ENCODE peak calls at places on chromosomes 5 and 9, in seven cellular contexts. One of them, this sample, is unnamed.

GRCh38 chr5:7397005-7397546 is 1.1 kb downstream of the ADCY2 start:
- DNase-seq in fibroblast of lung: no peak
- DNase-seq in activated CD4-positive, alpha-beta T cell treated with anti-CD3 and anti-CD28 coated beads for 4 hours: no peak
- DNase-seq in C1 segment of cervical spinal cord: no peak
- DNase-seq in iris pigment epithelial cell: no peak
- DNase-seq in SK-N-DZ: no peak
- DNase-seq in ovary: no peak
- DNase-seq in this sample: no peak

GRCh38 chr5:54180616-54181015 is 129.8 kb downstream of the ARL15 start:
- DNase-seq in fibroblast of lung: no peak
- DNase-seq in activated CD4-positive, alpha-beta T cell treated with anti-CD3 and anti-CD28 coated beads for 4 hours: no peak
- DNase-seq in C1 segment of cervical spinal cord: no peak
- DNase-seq in iris pigment epithelial cell: peak; percentile 51
- DNase-seq in SK-N-DZ: no peak
- DNase-seq in ovary: no peak
- DNase-seq in this sample: no peak

GRCh38 chr9:121059998-121060636 is 10.0 kb upstream of the C5 start:
- DNase-seq in fibroblast of lung: peak; percentile 83
- DNase-seq in activated CD4-positive, alpha-beta T cell treated with anti-CD3 and anti-CD28 coated beads for 4 hours: peak; percentile 41
- DNase-seq in C1 segment of cervical spinal cord: no peak
- DNase-seq in iris pigment epithelial cell: peak; percentile 80
- DNase-seq in SK-N-DZ: peak; percentile 55
- DNase-seq in ovary: no peak
- DNase-seq in this sample: no peak

GRCh38 chr9:16246785-16247184 is 623.7 kb downstream of the BNC2 start:
- DNase-seq in fibroblast of lung: no peak
- DNase-seq in activated CD4-positive, alpha-beta T cell treated with anti-CD3 and anti-CD28 coated beads for 4 hours: no peak
- DNase-seq in C1 segment of cervical spinal cord: no peak
- DNase-seq in iris pigment epithelial cell: no peak
- DNase-seq in SK-N-DZ: no peak
- DNase-seq in ovary: no peak
- DNase-seq in this sample: peak; percentile 90

GRCh38 chr9:17052626-17053025 is 82.2 kb upstream of the CNTLN start:
- DNase-seq in fibroblast of lung: no peak
- DNase-seq in activated CD4-positive, alpha-beta T cell treated with anti-CD3 and anti-CD28 coated beads for 4 hours: no peak
- DNase-seq in C1 segment of cervical spinal cord: no peak
- DNase-seq in iris pigment epithelial cell: no peak
- DNase-seq in SK-N-DZ: no peak
- DNase-seq in ovary: no peak
- DNase-seq in this sample: no peak

GRCh38 chr5:131206061-131206460 is 35.3 kb downstream of the LYRM7 start:
- DNase-seq in fibroblast of lung: no peak
- DNase-seq in activated CD4-positive, alpha-beta T cell treated with anti-CD3 and anti-CD28 coated beads for 4 hours: no peak
- DNase-seq in C1 segment of cervical spinal cord: no peak
- DNase-seq in iris pigment epithelial cell: no peak
- DNase-seq in SK-N-DZ: no peak
- DNase-seq in ovary: no peak
- DNase-seq in this sample: no peak

GRCh38 chr9:14517154-14517906 is 175.9 kb downstream of the ZDHHC21 start:
- DNase-seq in fibroblast of lung: no peak
- DNase-seq in activated CD4-positive, alpha-beta T cell treated with anti-CD3 and anti-CD28 coated beads for 4 hours: no peak
- DNase-seq in C1 segment of cervical spinal cord: no peak
- DNase-seq in iris pigment epithelial cell: no peak
- DNase-seq in SK-N-DZ: peak; percentile 93
- DNase-seq in ovary: no peak
- DNase-seq in this sample: no peak

GRCh38 chr9:97484134-97484533 is 17.3 kb upstream of the TMOD1 start:
- DNase-seq in fibroblast of lung: no peak
- DNase-seq in activated CD4-positive, alpha-beta T cell treated with anti-CD3 and anti-CD28 coated beads for 4 hours: no peak
- DNase-seq in C1 segment of cervical spinal cord: peak; percentile 67
- DNase-seq in iris pigment epithelial cell: no peak
- DNase-seq in SK-N-DZ: no peak
- DNase-seq in ovary: no peak
- DNase-seq in this sample: no peak

GRCh38 chr5:151947924-151948323 is 23.3 kb upstream of the GLRA1 start:
- DNase-seq in fibroblast of lung: no peak
- DNase-seq in activated CD4-positive, alpha-beta T cell treated with anti-CD3 and anti-CD28 coated beads for 4 hours: no peak
- DNase-seq in C1 segment of cervical spinal cord: no peak
- DNase-seq in iris pigment epithelial cell: peak; percentile 32
- DNase-seq in SK-N-DZ: no peak
- DNase-seq in ovary: no peak
- DNase-seq in this sample: no peak

GRCh38 chr5:40410231-40410861 is 269.4 kb upstream of the PTGER4 start:
- DNase-seq in fibroblast of lung: peak; percentile 72
- DNase-seq in activated CD4-positive, alpha-beta T cell treated with anti-CD3 and anti-CD28 coated beads for 4 hours: peak; percentile 70
- DNase-seq in C1 segment of cervical spinal cord: no peak
- DNase-seq in iris pigment epithelial cell: peak; percentile 86
- DNase-seq in SK-N-DZ: no peak
- DNase-seq in ovary: no peak
- DNase-seq in this sample: no peak

GRCh38 chr9:136483589-136484152 is 831 bp upstream of the SEC16A start:
- DNase-seq in fibroblast of lung: peak; percentile 84
- DNase-seq in activated CD4-positive, alpha-beta T cell treated with anti-CD3 and anti-CD28 coated beads for 4 hours: peak; percentile 88
- DNase-seq in C1 segment of cervical spinal cord: peak; percentile 89
- DNase-seq in iris pigment epithelial cell: peak; percentile 74
- DNase-seq in SK-N-DZ: peak; percentile 89
- DNase-seq in ovary: peak; percentile 95
- DNase-seq in this sample: peak; percentile 89

GRCh38 chr5:2163457-2163856 is 280.7 kb upstream of the IRX4 start:
- DNase-seq in fibroblast of lung: no peak
- DNase-seq in activated CD4-positive, alpha-beta T cell treated with anti-CD3 and anti-CD28 coated beads for 4 hours: no peak
- DNase-seq in C1 segment of cervical spinal cord: no peak
- DNase-seq in iris pigment epithelial cell: no peak
- DNase-seq in SK-N-DZ: no peak
- DNase-seq in ovary: no peak
- DNase-seq in this sample: no peak